ENCODE peak calls at places on chromosome 18, in five cellular contexts. One of them, this sample, is unnamed.

GRCh38 chr18:41265047-41265446 is 690.0 kb upstream of the PIK3C3 start:
- DNase-seq in Ammon's horn: no peak
- DNase-seq in pons: no peak
- DNase-seq in amniotic epithelial cell: peak; percentile 57
- DNase-seq in HS-5: no peak
- DNase-seq in this sample: no peak

GRCh38 chr18:6816154-6816553 is 86.6 kb downstream of the ARHGAP28 start:
- DNase-seq in Ammon's horn: no peak
- DNase-seq in HS-5: no peak
- DNase-seq in pons: no peak
- DNase-seq in amniotic epithelial cell: no peak
- DNase-seq in this sample: no peak

GRCh38 chr18:24659837-24660720 is 199.6 kb downstream of the HRH4 start:
- DNase-seq in amniotic epithelial cell: no peak
- DNase-seq in pons: no peak
- DNase-seq in HS-5: no peak
- DNase-seq in Ammon's horn: no peak
- DNase-seq in this sample: no peak

GRCh38 chr18:49500136-49500921 is 13.3 kb upstream of the C18orf32 start:
- DNase-seq in pons: no peak
- DNase-seq in HS-5: no peak
- DNase-seq in amniotic epithelial cell: no peak
- DNase-seq in Ammon's horn: no peak
- DNase-seq in this sample: peak; percentile 73

GRCh38 chr18:52340466-52341378 is 725 bp downstream of the DCC start:
- DNase-seq in amniotic epithelial cell: no peak
- DNase-seq in pons: no peak
- DNase-seq in HS-5: no peak
- DNase-seq in Ammon's horn: no peak
- DNase-seq in this sample: no peak

GRCh38 chr18:65975536-65975935 is 224.7 kb downstream of the CDH7 start:
- DNase-seq in Ammon's horn: no peak
- DNase-seq in amniotic epithelial cell: no peak
- DNase-seq in pons: no peak
- DNase-seq in HS-5: no peak
- DNase-seq in this sample: no peak

GRCh38 chr18:5073026-5073944 is 123.8 kb downstream of the AKAIN1 start:
- DNase-seq in Ammon's horn: peak; percentile 70
- DNase-seq in pons: peak; percentile 62
- DNase-seq in HS-5: peak; percentile 10
- DNase-seq in amniotic epithelial cell: peak; percentile 3
- DNase-seq in this sample: no peak

GRCh38 chr18:46068763-46069162 is 3.3 kb downstream of the PSTPIP2 start:
- DNase-seq in amniotic epithelial cell: no peak
- DNase-seq in pons: no peak
- DNase-seq in Ammon's horn: no peak
- DNase-seq in HS-5: no peak
- DNase-seq in this sample: no peak

GRCh38 chr18:3625717-3626091 is 175.7 kb downstream of the TGIF1 start:
- DNase-seq in amniotic epithelial cell: no peak
- DNase-seq in Ammon's horn: no peak
- DNase-seq in HS-5: no peak
- DNase-seq in pons: no peak
- DNase-seq in this sample: no peak

GRCh38 chr18:25126751-25127150 is 225.2 kb downstream of the ZNF521 start:
- DNase-seq in Ammon's horn: no peak
- DNase-seq in HS-5: no peak
- DNase-seq in pons: no peak
- DNase-seq in amniotic epithelial cell: no peak
- DNase-seq in this sample: no peak

GRCh38 chr18:36692909-36693308 is 135.9 kb downstream of the TPGS2 start:
- DNase-seq in pons: no peak
- DNase-seq in HS-5: no peak
- DNase-seq in amniotic epithelial cell: no peak
- DNase-seq in Ammon's horn: no peak
- DNase-seq in this sample: no peak

GRCh38 chr18:24805156-24805555 is 344.7 kb downstream of the HRH4 start:
- DNase-seq in HS-5: no peak
- DNase-seq in amniotic epithelial cell: no peak
- DNase-seq in pons: no peak
- DNase-seq in Ammon's horn: no peak
- DNase-seq in this sample: no peak

GRCh38 chr18:36379426-36379984 is 82.0 kb downstream of the FHOD3 start:
- DNase-seq in amniotic epithelial cell: no peak
- DNase-seq in HS-5: no peak
- DNase-seq in pons: no peak
- DNase-seq in Ammon's horn: no peak
- DNase-seq in this sample: no peak

GRCh38 chr18:12604445-12605007 is 53.4 kb downstream of the SPIRE1 start:
- DNase-seq in pons: no peak
- DNase-seq in Ammon's horn: no peak
- DNase-seq in amniotic epithelial cell: no peak
- DNase-seq in HS-5: no peak
- DNase-seq in this sample: no peak

GRCh38 chr18:6876646-6877045 is 147.1 kb downstream of the ARHGAP28 start:
- DNase-seq in HS-5: no peak
- DNase-seq in pons: no peak
- DNase-seq in Ammon's horn: no peak
- DNase-seq in amniotic epithelial cell: peak; percentile 37
- DNase-seq in this sample: no peak